ENCODE peak calls at places on chromosomes 7 and 10, in seven cellular contexts. One of them, this sample, is unnamed.

GRCh38 chr10:3658766-3659165 is 126.2 kb downstream of the KLF6 start:
- DNase-seq in GM23338: no peak
- DNase-seq in stimulated activated CD4-positive, alpha-beta T cell treated with anti-CD3 and anti-CD28 coated beads, Interleukin-1b, Interleukin-23, amount 100 ng/mL, for 1 hour: no peak
- DNase-seq in HFF-Myc: no peak
- DNase-seq in GM04504: no peak
- DNase-seq in fibroblast of pulmonary artery: no peak
- DNase-seq in stomach: no peak
- DNase-seq in this sample: no peak

GRCh38 chr7:102236592-102237287 is 49.9 kb upstream of the SH2B2 start:
- DNase-seq in GM23338: peak; percentile 89
- DNase-seq in GM04504: peak; percentile 18
- DNase-seq in stomach: peak; percentile 68
- DNase-seq in stimulated activated CD4-positive, alpha-beta T cell treated with anti-CD3 and anti-CD28 coated beads, Interleukin-1b, Interleukin-23, amount 100 ng/mL, for 1 hour: no peak
- DNase-seq in HFF-Myc: peak; percentile 20
- DNase-seq in fibroblast of pulmonary artery: peak; percentile 72
- DNase-seq in this sample: no peak

GRCh38 chr10:14705548-14706234 is 69.0 kb downstream of the FAM107B start:
- DNase-seq in stomach: no peak
- DNase-seq in HFF-Myc: no peak
- DNase-seq in stimulated activated CD4-positive, alpha-beta T cell treated with anti-CD3 and anti-CD28 coated beads, Interleukin-1b, Interleukin-23, amount 100 ng/mL, for 1 hour: no peak
- DNase-seq in GM23338: peak; percentile 28
- DNase-seq in fibroblast of pulmonary artery: no peak
- DNase-seq in GM04504: no peak
- DNase-seq in this sample: no peak

GRCh38 chr7:466465-467191 is 53.0 kb downstream of the PDGFA start:
- DNase-seq in GM04504: no peak
- DNase-seq in stimulated activated CD4-positive, alpha-beta T cell treated with anti-CD3 and anti-CD28 coated beads, Interleukin-1b, Interleukin-23, amount 100 ng/mL, for 1 hour: no peak
- DNase-seq in stomach: no peak
- DNase-seq in HFF-Myc: no peak
- DNase-seq in fibroblast of pulmonary artery: no peak
- DNase-seq in GM23338: no peak
- DNase-seq in this sample: no peak

GRCh38 chr10:52423369-52423768 is 109.3 kb downstream of the DKK1 start:
- DNase-seq in HFF-Myc: no peak
- DNase-seq in fibroblast of pulmonary artery: peak; percentile 22
- DNase-seq in stimulated activated CD4-positive, alpha-beta T cell treated with anti-CD3 and anti-CD28 coated beads, Interleukin-1b, Interleukin-23, amount 100 ng/mL, for 1 hour: no peak
- DNase-seq in GM23338: no peak
- DNase-seq in GM04504: no peak
- DNase-seq in stomach: no peak
- DNase-seq in this sample: no peak

GRCh38 chr7:140348161-140348849 is 50.0 kb downstream of the SLC37A3 start:
- DNase-seq in fibroblast of pulmonary artery: peak; percentile 25
- DNase-seq in stomach: no peak
- DNase-seq in GM04504: peak; percentile 25
- DNase-seq in stimulated activated CD4-positive, alpha-beta T cell treated with anti-CD3 and anti-CD28 coated beads, Interleukin-1b, Interleukin-23, amount 100 ng/mL, for 1 hour: no peak
- DNase-seq in GM23338: no peak
- DNase-seq in HFF-Myc: no peak
- DNase-seq in this sample: peak; percentile 44

GRCh38 chr10:44647877-44648542 is 263.1 kb upstream of the CXCL12 start:
- DNase-seq in GM23338: no peak
- DNase-seq in stomach: no peak
- DNase-seq in stimulated activated CD4-positive, alpha-beta T cell treated with anti-CD3 and anti-CD28 coated beads, Interleukin-1b, Interleukin-23, amount 100 ng/mL, for 1 hour: no peak
- DNase-seq in fibroblast of pulmonary artery: peak; percentile 83
- DNase-seq in GM04504: peak; percentile 85
- DNase-seq in HFF-Myc: peak; percentile 74
- DNase-seq in this sample: peak; percentile 56

GRCh38 chr7:29239638-29240037 is 45.1 kb downstream of the CHN2 start:
- DNase-seq in GM23338: peak; percentile 45
- DNase-seq in stomach: no peak
- DNase-seq in fibroblast of pulmonary artery: no peak
- DNase-seq in GM04504: no peak
- DNase-seq in HFF-Myc: no peak
- DNase-seq in stimulated activated CD4-positive, alpha-beta T cell treated with anti-CD3 and anti-CD28 coated beads, Interleukin-1b, Interleukin-23, amount 100 ng/mL, for 1 hour: no peak
- DNase-seq in this sample: no peak

GRCh38 chr7:64799-65430 is 127.5 kb upstream of the FAM20C start:
- DNase-seq in HFF-Myc: no peak
- DNase-seq in stomach: no peak
- DNase-seq in stimulated activated CD4-positive, alpha-beta T cell treated with anti-CD3 and anti-CD28 coated beads, Interleukin-1b, Interleukin-23, amount 100 ng/mL, for 1 hour: no peak
- DNase-seq in GM04504: no peak
- DNase-seq in GM23338: no peak
- DNase-seq in fibroblast of pulmonary artery: no peak
- DNase-seq in this sample: no peak

GRCh38 chr10:58152698-58153263 is 114.9 kb downstream of the IPMK start:
- DNase-seq in fibroblast of pulmonary artery: peak; percentile 76
- DNase-seq in stimulated activated CD4-positive, alpha-beta T cell treated with anti-CD3 and anti-CD28 coated beads, Interleukin-1b, Interleukin-23, amount 100 ng/mL, for 1 hour: no peak
- DNase-seq in HFF-Myc: peak; percentile 58
- DNase-seq in stomach: peak; percentile 36
- DNase-seq in GM23338: peak; percentile 88
- DNase-seq in GM04504: no peak
- DNase-seq in this sample: no peak

GRCh38 chr10:64091889-64092288 is 570.7 kb downstream of the REEP3 start:
- DNase-seq in stomach: no peak
- DNase-seq in HFF-Myc: no peak
- DNase-seq in stimulated activated CD4-positive, alpha-beta T cell treated with anti-CD3 and anti-CD28 coated beads, Interleukin-1b, Interleukin-23, amount 100 ng/mL, for 1 hour: no peak
- DNase-seq in fibroblast of pulmonary artery: peak; percentile 11
- DNase-seq in GM23338: peak; percentile 61
- DNase-seq in GM04504: no peak
- DNase-seq in this sample: no peak

GRCh38 chr7:31145339-31145738 is 93.2 kb downstream of the ADCYAP1R1 start:
- DNase-seq in GM04504: no peak
- DNase-seq in HFF-Myc: no peak
- DNase-seq in fibroblast of pulmonary artery: no peak
- DNase-seq in stimulated activated CD4-positive, alpha-beta T cell treated with anti-CD3 and anti-CD28 coated beads, Interleukin-1b, Interleukin-23, amount 100 ng/mL, for 1 hour: no peak
- DNase-seq in GM23338: peak; percentile 36
- DNase-seq in stomach: no peak
- DNase-seq in this sample: no peak